ENCODE peak calls at places on chromosomes 6 and 20, in nine cellular contexts. C is astrocyte of the spinal cord, R is body of pancreas, H is Calu3, V is fibroblast of mammary gland, Q is heart left ventricle, Y is IMR-90, X is neural crest cell, B is AG09309. J is an unnamed sample.

GRCh38 chr6:140729521-140729920 is 1355.1 kb upstream of the CITED2 start:
- DNase-seq in C (no peak), R (no peak), H (no peak), V (no peak), Q (no peak), Y (no peak), X (no peak), B (no peak), J (no peak)

GRCh38 chr6:38153076-38153475 is 333.5 kb downstream of the ZFAND3 start:
- DNase-seq in C (no peak), R (no peak), H (no peak), V (no peak), Q (no peak), Y (no peak), X (no peak), B (no peak), J (no peak)

GRCh38 chr6:141483561-141484061 is 649.1 kb upstream of the GJE1 start:
- DNase-seq in C (peak), R (no peak), H (no peak), V (peak), Q (peak), Y (peak), X (no peak), B (peak), J (peak)

GRCh38 chr6:15877245-15877644 is 214.4 kb upstream of the DTNBP1 start:
- DNase-seq in C (no peak), R (no peak), H (no peak), V (no peak), Q (no peak), Y (no peak), X (no peak), B (no peak), J (no peak)

GRCh38 chr6:136956590-136957573 is 34.8 kb downstream of the SLC35D3 start:
- DNase-seq in C (no peak), R (no peak), H (no peak), V (no peak), Q (no peak), Y (no peak), X (no peak), B (no peak), J (no peak)

GRCh38 chr6:38213275-38213674 is 393.7 kb downstream of the ZFAND3 start:
- DNase-seq in C (no peak), R (no peak), H (no peak), V (no peak), Q (no peak), Y (no peak), X (no peak), B (no peak), J (no peak)

GRCh38 chr20:23302801-23303200 is 47.8 kb upstream of the NXT1 start:
- DNase-seq in C (no peak), R (no peak), H (no peak), V (no peak), Q (no peak), Y (no peak), X (no peak), B (no peak), J (no peak)

GRCh38 chr20:31698803-31699718 is 23.6 kb downstream of the BCL2L1 start:
- DNase-seq in C (peak), R (peak), H (peak), V (peak), Q (peak), Y (peak), X (no peak), B (peak), J (peak)

GRCh38 chr6:2432258-2432657 is 186.9 kb upstream of the GMDS start:
- DNase-seq in C (peak), R (no peak), H (no peak), V (peak), Q (no peak), Y (peak), X (no peak), B (peak), J (no peak)

GRCh38 chr20:1933465-1933870 is 38.3 kb downstream of the SIRPA start:
- DNase-seq in C (no peak), R (peak), H (no peak), V (peak), Q (peak), Y (peak), X (no peak), B (peak), J (no peak)

GRCh38 chr20:47461120-47461685 is 40.5 kb upstream of the NCOA3 start:
- DNase-seq in C (no peak), R (no peak), H (no peak), V (no peak), Q (no peak), Y (no peak), X (no peak), B (no peak), J (no peak)

GRCh38 chr6:10403385-10404106 is 11.3 kb downstream of the TFAP2A start:
- DNase-seq in C (no peak), R (no peak), H (peak), V (peak), Q (no peak), Y (peak), X (no peak), B (peak), J (no peak)

GRCh38 chr6:105424177-105424783 is 21.4 kb upstream of the PREP start:
- DNase-seq in C (peak), R (peak), H (peak), V (peak), Q (no peak), Y (peak), X (peak), B (no peak), J (peak)

GRCh38 chr6:17042422-17043147 is 59.3 kb upstream of the STMND1 start:
- DNase-seq in C (peak), R (peak), H (peak), V (peak), Q (no peak), Y (peak), X (no peak), B (no peak), J (no peak)

GRCh38 chr6:69090132-69090531 is 455.1 kb downstream of the ADGRB3 start:
- DNase-seq in C (peak), R (no peak), H (peak), V (peak), Q (peak), Y (peak), X (no peak), B (no peak), J (no peak)

GRCh38 chr20:21510414-21510971 is 3.4 kb downstream of the NKX2-2 start:
- DNase-seq in C (no peak), R (no peak), H (no peak), V (no peak), Q (no peak), Y (no peak), X (no peak), B (no peak), J (peak)

GRCh38 chr6:25343984-25344383 is 64.8 kb downstream of the CARMIL1 start:
- DNase-seq in C (no peak), R (no peak), H (no peak), V (no peak), Q (no peak), Y (no peak), X (no peak), B (no peak), J (no peak)

GRCh38 chr20:51687630-51688029 is 80.6 kb downstream of the ATP9A start:
- DNase-seq in C (no peak), R (no peak), H (no peak), V (no peak), Q (no peak), Y (no peak), X (no peak), B (no peak), J (no peak)

GRCh38 chr6:128443553-128443952 is 76.8 kb downstream of the PTPRK start:
- DNase-seq in C (no peak), R (peak), H (peak), V (no peak), Q (no peak), Y (peak), X (no peak), B (no peak), J (no peak)

GRCh38 chr20:6838181-6838826 is 70.8 kb downstream of the BMP2 start:
- DNase-seq in C (no peak), R (no peak), H (no peak), V (no peak), Q (no peak), Y (no peak), X (no peak), B (no peak), J (no peak)

GRCh38 chr6:161251345-161251744 is 22.5 kb downstream of the AGPAT4 start:
- DNase-seq in C (no peak), R (no peak), H (no peak), V (no peak), Q (no peak), Y (no peak), X (no peak), B (no peak), J (no peak)

GRCh38 chr20:8562356-8562755 is 430.3 kb downstream of the PLCB1 start:
- DNase-seq in C (no peak), R (no peak), H (no peak), V (no peak), Q (no peak), Y (no peak), X (no peak), B (no peak), J (no peak)

GRCh38 chr20:13613917-13614316 is 24.8 kb downstream of the TASP1 start:
- DNase-seq in C (no peak), R (no peak), H (no peak), V (peak), Q (no peak), Y (no peak), X (no peak), B (no peak), J (no peak)

GRCh38 chr6:150857062-150857905 is 8.2 kb upstream of the MTHFD1L start:
- DNase-seq in C (peak), R (no peak), H (peak), V (peak), Q (no peak), Y (peak), X (no peak), B (peak), J (no peak)

GRCh38 chr6:150863213-150863928 is 2.1 kb upstream of the MTHFD1L start:
- DNase-seq in C (no peak), R (no peak), H (no peak), V (no peak), Q (no peak), Y (no peak), X (no peak), B (no peak), J (no peak)

GRCh38 chr6:150857906-150858365 is 7.6 kb upstream of the MTHFD1L start:
- DNase-seq in C (no peak), R (no peak), H (no peak), V (no peak), Q (no peak), Y (no peak), X (no peak), B (no peak), J (no peak)
- TF ChIP-seq CTCF in C (no peak), R (no peak), H (no peak), V (no peak), Q (no peak), Y (no peak), X (no peak), B (no peak), J (no peak)

DNA sequence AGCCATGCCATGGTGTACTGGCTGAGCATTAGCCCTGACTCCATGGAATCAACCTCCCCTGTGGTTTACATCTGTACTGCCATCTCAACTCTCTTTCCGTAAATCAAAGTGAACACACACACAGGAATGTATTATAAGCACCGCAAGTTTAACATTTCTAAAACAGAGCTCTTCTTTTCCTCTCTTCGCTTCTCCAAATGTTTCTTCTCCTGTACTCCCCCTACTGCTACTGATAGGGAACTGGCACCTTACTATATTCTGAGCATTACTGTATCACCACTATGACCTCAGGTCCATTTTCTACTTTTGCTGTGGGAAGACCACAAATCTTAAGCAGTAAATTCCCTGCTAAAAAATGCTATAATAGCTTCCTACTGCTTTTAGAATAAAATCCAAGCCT is 101.2 kb downstream of the NUS1 start:
- DNase-seq in C (peak), R (no peak), H (no peak), V (peak), Q (no peak), Y (peak), X (no peak), B (peak), J (no peak)
- TF ChIP-seq CTCF in C (peak), R (no peak), H (no peak), V (peak), Q (no peak), Y (peak), X (peak), B (peak), J (peak)

GRCh38 chr6:56370127-56370540 is 122.8 kb upstream of the COL21A1 start:
- DNase-seq in C (peak), R (peak), H (peak), V (peak), Q (peak), Y (no peak), X (no peak), B (no peak), J (no peak)
- TF ChIP-seq CTCF in C (peak), R (peak), H (peak), V (peak), Q (peak), Y (no peak), X (peak), B (peak), J (no peak)

GRCh38 chr6:153108320-153108719 is 22.8 kb downstream of the RGS17 start:
- DNase-seq in C (peak), R (no peak), H (no peak), V (peak), Q (no peak), Y (no peak), X (no peak), B (no peak), J (no peak)
- TF ChIP-seq CTCF in C (peak), R (peak), H (no peak), V (peak), Q (peak), Y (peak), X (peak), B (peak), J (peak)

GRCh38 chr6:13098808-13099570 is 229.3 kb downstream of the TBC1D7 start:
- DNase-seq in C (no peak), R (no peak), H (no peak), V (no peak), Q (no peak), Y (no peak), X (no peak), B (no peak), J (peak)

GRCh38 chr6:13101985-13102384 is 226.4 kb downstream of the TBC1D7 start:
- DNase-seq in C (no peak), R (no peak), H (no peak), V (no peak), Q (no peak), Y (no peak), X (no peak), B (no peak), J (no peak)

GRCh38 chr6:13098006-13098405 is 230.3 kb downstream of the TBC1D7 start:
- DNase-seq in C (no peak), R (no peak), H (no peak), V (no peak), Q (no peak), Y (no peak), X (no peak), B (no peak), J (no peak)

GRCh38 chr6:13101409-13101808 is 226.9 kb downstream of the TBC1D7 start:
- DNase-seq in C (no peak), R (no peak), H (no peak), V (no peak), Q (no peak), Y (no peak), X (no peak), B (no peak), J (no peak)

GRCh38 chr6:13099771-13100170 is 228.6 kb downstream of the TBC1D7 start:
- DNase-seq in C (no peak), R (no peak), H (no peak), V (no peak), Q (no peak), Y (no peak), X (no peak), B (no peak), J (no peak)
- TF ChIP-seq CTCF in C (peak), R (peak), H (no peak), V (peak), Q (peak), Y (no peak), X (peak), B (no peak), J (no peak)

DNA sequence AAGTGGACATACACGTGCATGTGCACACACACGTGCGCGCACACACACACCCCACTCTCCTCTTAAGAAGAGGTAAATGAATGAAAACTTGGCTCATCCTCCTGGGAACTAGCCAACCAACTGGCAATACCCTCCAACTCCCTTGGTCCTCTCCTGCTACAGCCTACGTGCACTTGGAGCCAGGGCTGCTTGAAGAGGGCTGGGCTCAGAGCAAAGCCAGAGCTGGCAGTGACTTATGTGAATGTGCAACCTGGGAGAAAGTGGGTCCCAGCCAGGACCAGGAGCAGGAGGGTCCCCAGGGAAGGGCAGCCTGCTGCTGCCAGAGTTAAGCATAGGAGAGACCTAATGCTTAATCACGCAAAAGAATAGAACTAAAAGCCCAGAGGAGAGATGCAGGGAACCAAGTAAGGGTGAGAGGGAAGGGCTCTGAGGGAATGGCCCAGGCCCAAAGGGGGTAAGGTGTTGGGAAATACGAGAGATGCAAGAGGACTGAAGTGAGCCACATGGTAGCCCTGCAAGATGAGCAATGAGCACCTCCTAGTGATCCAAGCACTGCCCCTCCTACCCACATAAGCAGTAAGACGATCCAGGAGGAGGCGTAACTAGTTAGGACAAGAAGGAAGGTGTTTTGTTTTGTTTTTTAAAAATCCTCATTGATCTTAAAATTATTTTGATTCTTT is 24.7 kb downstream of the TRAF3IP2 start:
- DNase-seq in C (no peak), R (no peak), H (no peak), V (peak), Q (no peak), Y (peak), X (no peak), B (no peak), J (no peak)
- TF ChIP-seq CTCF in C (peak), R (no peak), H (no peak), V (peak), Q (no peak), Y (no peak), X (no peak), B (no peak), J (no peak)

DNA sequence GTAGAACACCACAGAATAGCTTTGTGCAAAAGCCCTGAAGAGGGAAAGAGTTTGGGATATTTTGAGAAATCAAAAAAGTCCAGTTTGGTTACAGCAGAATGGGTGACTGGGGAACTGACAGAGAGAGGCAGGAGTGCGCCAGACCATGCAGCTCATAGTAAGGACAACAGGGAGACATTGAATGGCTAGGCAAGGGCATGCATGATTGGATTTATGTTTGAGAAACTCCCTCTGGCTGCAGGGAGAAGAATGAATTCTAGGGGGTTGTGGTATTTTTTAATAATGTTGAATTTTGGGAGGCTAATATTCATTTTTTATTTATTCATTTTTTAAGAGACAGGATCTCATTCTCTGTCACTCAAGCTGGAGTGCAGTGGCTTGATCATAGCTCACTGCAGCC is 49.9 kb downstream of the TGM2 start:
- DNase-seq in C (no peak), R (no peak), H (no peak), V (no peak), Q (no peak), Y (no peak), X (no peak), B (no peak), J (no peak)
- TF ChIP-seq CTCF in C (no peak), R (no peak), H (no peak), V (peak), Q (peak), Y (no peak), X (no peak), B (no peak), J (peak)

GRCh38 chr20:62651285-62652021 is 9.2 kb downstream of the SLCO4A1 start:
- DNase-seq in C (no peak), R (peak), H (no peak), V (no peak), Q (peak), Y (peak), X (no peak), B (no peak), J (peak)

GRCh38 chr20:62650551-62651284 is 8.4 kb downstream of the SLCO4A1 start:
- DNase-seq in C (no peak), R (no peak), H (no peak), V (no peak), Q (no peak), Y (no peak), X (no peak), B (no peak), J (no peak)

GRCh38 chr20:62653373-62653772 is 11.1 kb downstream of the SLCO4A1 start:
- DNase-seq in C (no peak), R (no peak), H (no peak), V (no peak), Q (no peak), Y (no peak), X (no peak), B (no peak), J (no peak)

GRCh38 chr20:62652894-62653305 is 10.6 kb downstream of the SLCO4A1 start:
- DNase-seq in C (no peak), R (no peak), H (no peak), V (no peak), Q (no peak), Y (no peak), X (no peak), B (no peak), J (no peak)

GRCh38 chr20:62652051-62652893 is 10.0 kb downstream of the SLCO4A1 start:
- DNase-seq in C (peak), R (peak), H (peak), V (peak), Q (peak), Y (peak), X (peak), B (peak), J (peak)
- TF ChIP-seq CTCF in C (no peak), R (no peak), H (no peak), V (no peak), Q (no peak), Y (no peak), X (no peak), B (no peak), J (no peak)

DNA sequence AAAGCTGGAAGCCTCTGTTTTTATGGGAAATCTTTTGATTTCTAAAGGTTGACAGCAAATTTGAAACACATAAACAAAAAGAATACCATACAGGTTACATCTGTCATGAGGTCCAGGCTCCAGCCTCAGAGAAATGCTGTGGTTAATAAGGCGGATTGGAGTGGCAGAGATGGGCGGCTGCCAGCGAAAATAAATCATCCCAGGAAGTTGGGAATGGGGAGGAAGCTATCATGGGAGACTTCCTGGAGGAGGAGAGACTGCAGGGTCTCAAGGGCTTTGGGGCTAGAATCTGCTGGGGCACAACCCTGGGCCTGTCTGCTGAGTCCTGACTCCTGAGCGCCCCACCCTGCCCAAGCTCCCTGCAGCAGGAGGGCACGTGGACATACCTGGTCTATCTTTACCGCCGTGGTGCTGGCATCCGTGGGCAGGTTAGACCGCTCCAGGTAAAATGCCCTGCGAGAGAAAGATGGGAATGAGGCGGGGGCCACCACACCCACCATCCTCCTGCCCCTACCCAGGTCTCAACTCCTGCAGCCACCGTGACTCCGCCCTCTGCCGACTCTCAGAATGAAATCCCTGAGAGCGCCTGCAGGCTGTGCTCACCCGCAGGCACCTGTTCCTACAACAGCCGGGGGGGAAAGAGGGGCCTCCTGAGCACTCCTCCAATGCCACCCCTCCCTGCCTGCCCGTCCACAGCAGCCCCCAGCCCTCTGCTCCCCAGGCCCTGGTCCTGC is 197.3 kb downstream of the PREX1 start:
- DNase-seq in C (no peak), R (no peak), H (no peak), V (no peak), Q (no peak), Y (no peak), X (no peak), B (no peak), J (no peak)
- TF ChIP-seq CTCF in C (no peak), R (no peak), H (no peak), V (no peak), Q (no peak), Y (no peak), X (no peak), B (no peak), J (no peak)

GRCh38 chr6:93654548-93654947 is 235.2 kb upstream of the EPHA7 start:
- DNase-seq in C (no peak), R (no peak), H (no peak), V (no peak), Q (no peak), Y (no peak), X (no peak), B (no peak), J (no peak)
- TF ChIP-seq CTCF in C (no peak), R (no peak), H (no peak), V (no peak), Q (no peak), Y (no peak), X (no peak), B (no peak), J (no peak)